ENCODE peak calls at places on chromosome 19, in four cellular contexts. One of them, this sample, is unnamed.

GRCh38 chr19:2123682-2124387 is 27.1 kb downstream of the IZUMO4 start:
- DNase-seq in endodermal cell: peak
- DNase-seq in astrocyte of the spinal cord: no peak
- DNase-seq in pancreas: no peak
- DNase-seq in this sample: peak

GRCh38 chr19:9883231-9883758 is 48.2 kb downstream of the PIN1 start:
- DNase-seq in astrocyte of the spinal cord: no peak
- DNase-seq in endodermal cell: peak
- DNase-seq in pancreas: no peak
- DNase-seq in this sample: no peak

GRCh38 chr19:17491287-17491686 is 20.2 kb upstream of the PGLS start:
- DNase-seq in endodermal cell: no peak
- DNase-seq in astrocyte of the spinal cord: no peak
- DNase-seq in pancreas: no peak
- DNase-seq in this sample: no peak

GRCh38 chr19:40165362-40165937 is 25.8 kb upstream of the MAP3K10 start:
- DNase-seq in astrocyte of the spinal cord: peak
- DNase-seq in pancreas: peak
- DNase-seq in endodermal cell: peak
- DNase-seq in this sample: peak

GRCh38 chr19:50252111-50252886 is 48.9 kb downstream of the MYH14 start:
- DNase-seq in astrocyte of the spinal cord: no peak
- DNase-seq in pancreas: peak
- DNase-seq in endodermal cell: peak
- DNase-seq in this sample: peak

GRCh38 chr19:9986787-9987281 is 23.5 kb downstream of the COL5A3 start:
- DNase-seq in pancreas: no peak
- DNase-seq in endodermal cell: no peak
- DNase-seq in astrocyte of the spinal cord: peak
- DNase-seq in this sample: no peak

GRCh38 chr19:28118235-28118634 is 1094.7 kb downstream of the UQCRFS1 start:
- DNase-seq in endodermal cell: no peak
- DNase-seq in astrocyte of the spinal cord: no peak
- DNase-seq in pancreas: no peak
- DNase-seq in this sample: no peak

GRCh38 chr19:23437901-23438300 is 42.6 kb upstream of the ZNF91 start:
- DNase-seq in endodermal cell: no peak
- DNase-seq in pancreas: no peak
- DNase-seq in astrocyte of the spinal cord: no peak
- DNase-seq in this sample: no peak

GRCh38 chr19:38093154-38093553 is 130.9 kb downstream of the DPF1 start:
- DNase-seq in astrocyte of the spinal cord: no peak
- DNase-seq in pancreas: no peak
- DNase-seq in endodermal cell: no peak
- DNase-seq in this sample: no peak

GRCh38 chr19:44796701-44797115 is 12.2 kb upstream of the BCAM start:
- DNase-seq in astrocyte of the spinal cord: peak
- DNase-seq in pancreas: peak
- DNase-seq in endodermal cell: peak
- DNase-seq in this sample: no peak

GRCh38 chr19:10007811-10008211 is 2.5 kb downstream of the COL5A3 start:
- DNase-seq in astrocyte of the spinal cord: peak
- DNase-seq in endodermal cell: no peak
- DNase-seq in pancreas: no peak
- DNase-seq in this sample: no peak

GRCh38 chr19:11138659-11139526 is 16.7 kb downstream of the SPC24 start:
- DNase-seq in astrocyte of the spinal cord: peak
- DNase-seq in endodermal cell: peak
- DNase-seq in pancreas: peak
- DNase-seq in this sample: peak

GRCh38 chr19:38209152-38209551 is 14.9 kb downstream of the DPF1 start:
- DNase-seq in astrocyte of the spinal cord: no peak
- DNase-seq in pancreas: no peak
- DNase-seq in endodermal cell: no peak
- DNase-seq in this sample: no peak

GRCh38 chr19:13099073-13099999 is 3.3 kb downstream of the LYL1 start:
- DNase-seq in astrocyte of the spinal cord: no peak
- DNase-seq in endodermal cell: peak
- DNase-seq in pancreas: no peak
- DNase-seq in this sample: peak

GRCh38 chr19:10327793-10328192 is 5.5 kb downstream of the RAVER1 start:
- DNase-seq in pancreas: no peak
- DNase-seq in endodermal cell: no peak
- DNase-seq in astrocyte of the spinal cord: no peak
- DNase-seq in this sample: no peak

GRCh38 chr19:44846455-44847143 is 502 bp downstream of the NECTIN2 start:
- DNase-seq in endodermal cell: peak
- DNase-seq in pancreas: peak
- DNase-seq in astrocyte of the spinal cord: peak
- DNase-seq in this sample: peak

GRCh38 chr19:33409035-33409434 is 35.5 kb downstream of the CEBPG start:
- DNase-seq in endodermal cell: no peak
- DNase-seq in pancreas: no peak
- DNase-seq in astrocyte of the spinal cord: no peak
- DNase-seq in this sample: no peak

GRCh38 chr19:16235811-16236710 is 38.4 kb downstream of the AP1M1 start:
- DNase-seq in endodermal cell: peak
- DNase-seq in astrocyte of the spinal cord: no peak
- DNase-seq in pancreas: no peak
- DNase-seq in this sample: no peak

GRCh38 chr19:16117594-16118033 is 5.9 kb downstream of the RAB8A start:
- DNase-seq in endodermal cell: peak
- DNase-seq in astrocyte of the spinal cord: no peak
- DNase-seq in pancreas: no peak
- DNase-seq in this sample: no peak

GRCh38 chr19:58170860-58171259 is 12.0 kb upstream of the ZNF274 start:
- DNase-seq in pancreas: no peak
- DNase-seq in astrocyte of the spinal cord: peak
- DNase-seq in endodermal cell: no peak
- DNase-seq in this sample: no peak

GRCh38 chr19:17348700-17349099 is 11.3 kb downstream of the GTPBP3 start:
- DNase-seq in pancreas: peak
- DNase-seq in astrocyte of the spinal cord: peak
- DNase-seq in endodermal cell: peak
- DNase-seq in this sample: peak

GRCh38 chr19:17706750-17707181 is 12.5 kb upstream of the MAP1S start:
- DNase-seq in pancreas: no peak
- DNase-seq in astrocyte of the spinal cord: peak
- DNase-seq in endodermal cell: peak
- DNase-seq in this sample: no peak

GRCh38 chr19:57903298-57904174 is 12.9 kb downstream of the ZNF417 start:
- DNase-seq in astrocyte of the spinal cord: peak
- DNase-seq in endodermal cell: no peak
- DNase-seq in pancreas: no peak
- DNase-seq in this sample: no peak

GRCh38 chr19:3500429-3501101 is at the start of gene DOHH:
- DNase-seq in pancreas: peak
- DNase-seq in astrocyte of the spinal cord: peak
- DNase-seq in endodermal cell: peak
- DNase-seq in this sample: peak

GRCh38 chr19:3503036-3503572 is 2.6 kb upstream of the DOHH start:
- DNase-seq in pancreas: no peak
- DNase-seq in endodermal cell: no peak
- DNase-seq in astrocyte of the spinal cord: no peak
- DNase-seq in this sample: no peak

GRCh38 chr19:3501780-3502179 is 1.3 kb upstream of the DOHH start:
- DNase-seq in endodermal cell: no peak
- DNase-seq in pancreas: no peak
- DNase-seq in astrocyte of the spinal cord: no peak
- DNase-seq in this sample: no peak

GRCh38 chr19:3497757-3498515 is 2.5 kb downstream of the DOHH start:
- DNase-seq in astrocyte of the spinal cord: no peak
- DNase-seq in endodermal cell: no peak
- DNase-seq in pancreas: no peak
- DNase-seq in this sample: no peak

GRCh38 chr19:3499738-3500428 is 591 bp downstream of the DOHH start:
- DNase-seq in pancreas: no peak
- DNase-seq in endodermal cell: no peak
- DNase-seq in astrocyte of the spinal cord: no peak
- DNase-seq in this sample: no peak
- TF ChIP-seq CTCF in pancreas: no peak
- TF ChIP-seq CTCF in endodermal cell: no peak
- TF ChIP-seq CTCF in astrocyte of the spinal cord: no peak
- TF ChIP-seq CTCF in this sample: no peak

GRCh38 chr19:4376991-4377781 is 23.2 kb downstream of the SH3GL1 start:
- DNase-seq in astrocyte of the spinal cord: peak
- DNase-seq in pancreas: peak
- DNase-seq in endodermal cell: no peak
- DNase-seq in this sample: peak

GRCh38 chr19:4376245-4376990 is 23.9 kb downstream of the SH3GL1 start:
- DNase-seq in astrocyte of the spinal cord: no peak
- DNase-seq in pancreas: no peak
- DNase-seq in endodermal cell: peak
- DNase-seq in this sample: peak

GRCh38 chr19:4374451-4375163 is 25.7 kb downstream of the SH3GL1 start:
- DNase-seq in astrocyte of the spinal cord: peak
- DNase-seq in pancreas: peak
- DNase-seq in endodermal cell: peak
- DNase-seq in this sample: peak

GRCh38 chr19:4375164-4375619 is 25.2 kb downstream of the SH3GL1 start:
- DNase-seq in pancreas: peak
- DNase-seq in astrocyte of the spinal cord: no peak
- DNase-seq in endodermal cell: peak
- DNase-seq in this sample: peak

GRCh38 chr19:4375620-4376228 is 24.6 kb downstream of the SH3GL1 start:
- DNase-seq in astrocyte of the spinal cord: peak
- DNase-seq in pancreas: peak
- DNase-seq in endodermal cell: peak
- DNase-seq in this sample: peak
- TF ChIP-seq CTCF in astrocyte of the spinal cord: peak
- TF ChIP-seq CTCF in pancreas: no peak
- TF ChIP-seq CTCF in endodermal cell: peak
- TF ChIP-seq CTCF in this sample: no peak

DNA sequence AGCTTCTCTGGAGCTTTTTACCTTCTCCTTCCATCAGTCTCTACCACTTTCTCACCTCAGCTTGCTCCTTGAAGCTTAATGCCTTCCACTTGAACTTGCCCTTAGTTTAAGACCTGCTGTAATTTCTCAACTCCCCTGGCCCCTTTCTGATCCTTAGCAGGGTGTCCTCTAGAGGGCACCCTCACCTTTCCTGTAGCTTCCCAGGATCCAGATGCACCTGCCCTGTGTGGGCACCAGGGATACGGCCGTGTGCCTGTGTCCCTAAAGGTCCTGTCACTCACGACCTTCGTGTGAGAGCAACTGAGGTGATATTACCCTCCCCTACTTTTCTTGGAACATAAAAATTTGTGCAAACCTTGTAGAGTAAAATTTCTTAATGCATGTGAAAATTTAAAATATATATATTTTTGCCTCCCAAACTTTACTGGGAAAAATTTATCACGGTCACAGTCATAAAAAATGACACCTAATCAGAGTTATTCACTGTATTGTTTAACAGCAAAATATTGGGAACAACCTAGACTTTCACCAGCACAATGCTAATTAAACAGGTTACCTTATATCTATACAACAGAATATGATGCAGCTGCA is 46.4 kb downstream of the PSG3 start:
- DNase-seq in pancreas: peak
- DNase-seq in astrocyte of the spinal cord: peak
- DNase-seq in endodermal cell: peak
- DNase-seq in this sample: peak
- TF ChIP-seq CTCF in pancreas: no peak
- TF ChIP-seq CTCF in astrocyte of the spinal cord: peak
- TF ChIP-seq CTCF in endodermal cell: peak
- TF ChIP-seq CTCF in this sample: peak

GRCh38 chr19:35214766-35215422 is 13.6 kb downstream of the FAM187B start:
- DNase-seq in astrocyte of the spinal cord: no peak
- DNase-seq in endodermal cell: no peak
- DNase-seq in pancreas: no peak
- DNase-seq in this sample: no peak

GRCh38 chr19:35219008-35219407 is 9.5 kb downstream of the FAM187B start:
- DNase-seq in endodermal cell: no peak
- DNase-seq in astrocyte of the spinal cord: no peak
- DNase-seq in pancreas: no peak
- DNase-seq in this sample: no peak

GRCh38 chr19:35216026-35216832 is 12.3 kb downstream of the FAM187B start:
- DNase-seq in pancreas: no peak
- DNase-seq in endodermal cell: no peak
- DNase-seq in astrocyte of the spinal cord: no peak
- DNase-seq in this sample: no peak

GRCh38 chr19:35213678-35214632 is 14.6 kb downstream of the FAM187B start:
- DNase-seq in endodermal cell: peak
- DNase-seq in astrocyte of the spinal cord: peak
- DNase-seq in pancreas: peak
- DNase-seq in this sample: peak

GRCh38 chr19:35216833-35217707 is 11.5 kb downstream of the FAM187B start:
- DNase-seq in pancreas: peak
- DNase-seq in endodermal cell: peak
- DNase-seq in astrocyte of the spinal cord: no peak
- DNase-seq in this sample: peak
- TF ChIP-seq CTCF in pancreas: no peak
- TF ChIP-seq CTCF in endodermal cell: peak
- TF ChIP-seq CTCF in astrocyte of the spinal cord: no peak
- TF ChIP-seq CTCF in this sample: peak

GRCh38 chr19:7680606-7681335 is at the start of gene TRAPPC5:
- DNase-seq in pancreas: peak
- DNase-seq in astrocyte of the spinal cord: peak
- DNase-seq in endodermal cell: peak
- DNase-seq in this sample: peak

GRCh38 chr19:7676854-7677253 is at the start of gene MCEMP1:
- DNase-seq in astrocyte of the spinal cord: no peak
- DNase-seq in endodermal cell: no peak
- DNase-seq in pancreas: no peak
- DNase-seq in this sample: no peak

GRCh38 chr19:7677664-7678311 is 898 bp downstream of the MCEMP1 start:
- DNase-seq in endodermal cell: no peak
- DNase-seq in pancreas: no peak
- DNase-seq in astrocyte of the spinal cord: no peak
- DNase-seq in this sample: no peak

GRCh38 chr19:7679771-7680605 is 645 bp upstream of the TRAPPC5 start:
- DNase-seq in pancreas: no peak
- DNase-seq in endodermal cell: no peak
- DNase-seq in astrocyte of the spinal cord: no peak
- DNase-seq in this sample: no peak

DNA sequence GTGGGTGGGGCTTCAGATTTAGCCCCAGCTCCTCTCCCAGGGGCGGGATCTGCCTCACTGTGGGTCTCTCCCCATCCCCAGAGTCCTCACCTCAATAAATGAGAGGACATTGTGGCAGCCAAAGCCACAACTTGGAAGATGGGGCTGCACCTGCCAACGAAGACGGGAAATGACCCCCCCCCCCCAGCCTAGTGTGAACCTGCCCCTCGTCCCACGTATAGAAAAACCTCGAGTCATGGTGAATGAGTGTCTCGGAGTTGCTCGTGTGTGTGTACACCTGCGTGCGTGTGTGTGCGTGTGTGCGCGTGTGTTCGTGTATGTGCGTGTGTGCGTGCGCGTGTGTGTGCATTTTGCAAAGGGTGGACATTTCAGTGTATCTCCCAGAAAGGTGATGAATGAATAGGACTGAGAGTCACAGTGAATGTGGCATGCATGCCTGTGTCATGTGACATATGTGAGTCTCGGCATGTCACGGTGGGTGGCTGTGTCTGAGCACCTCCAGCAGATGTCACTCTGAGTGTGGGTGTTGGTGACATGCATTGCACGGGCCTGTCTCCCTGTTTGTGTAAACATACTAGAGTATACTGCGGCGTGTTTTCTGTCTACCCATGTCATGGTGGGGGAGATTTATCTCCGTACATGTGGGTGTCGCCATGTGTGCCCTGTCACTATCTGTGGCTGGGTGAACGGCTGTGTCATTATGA is 1.5 kb upstream of the TRAPPC5 start:
- DNase-seq in astrocyte of the spinal cord: no peak
- DNase-seq in pancreas: no peak
- DNase-seq in endodermal cell: no peak
- DNase-seq in this sample: peak
- TF ChIP-seq CTCF in astrocyte of the spinal cord: no peak
- TF ChIP-seq CTCF in pancreas: no peak
- TF ChIP-seq CTCF in endodermal cell: no peak
- TF ChIP-seq CTCF in this sample: no peak